ENCODE peak calls at places on chromosomes 3 and 15, in five cellular contexts. A, K, R, D and N are unnamed samples.
A peak's percentile ranks its signal among the peaks of the same experiment; 100 is the strongest.

GRCh38 chr15:96330064-96330449 is 443 bp upstream of the NR2F2 start:
- DNase-seq in A (no peak), K (no peak), R (no peak), D (no peak), N (peak; percentile 94)

GRCh38 chr15:55279746-55280351 is 9.8 kb downstream of the RAB27A start:
- DNase-seq in A (peak; percentile 28), K (no peak), R (no peak), D (peak; percentile 54), N (no peak)

GRCh38 chr15:22866066-22866465 is 27.6 kb downstream of the NIPA2 start:
- DNase-seq in A (no peak), K (no peak), R (no peak), D (no peak), N (no peak)

GRCh38 chr15:43930079-43930478 is 103.3 kb downstream of the WDR76 start:
- DNase-seq in A (no peak), K (no peak), R (no peak), D (no peak), N (peak; percentile 72)

GRCh38 chr3:168981396-168981795 is 682.1 kb downstream of the MECOM start:
- DNase-seq in A (no peak), K (no peak), R (no peak), D (no peak), N (no peak)

GRCh38 chr3:187880438-187880837 is 135.2 kb upstream of the BCL6 start:
- DNase-seq in A (no peak), K (no peak), R (no peak), D (no peak), N (no peak)

GRCh38 chr3:102354818-102355515 is 79.8 kb upstream of the ZPLD1 start:
- DNase-seq in A (no peak), K (no peak), R (no peak), D (no peak), N (peak; percentile 33)

GRCh38 chr15:52261498-52262242 is 33.9 kb downstream of the MYO5C start:
- DNase-seq in A (peak; percentile 65), K (no peak), R (peak; percentile 77), D (peak; percentile 50), N (peak; percentile 70)

GRCh38 chr3:30475038-30475808 is 131.2 kb upstream of the TGFBR2 start:
- DNase-seq in A (no peak), K (no peak), R (no peak), D (no peak), N (no peak)

GRCh38 chr3:13559751-13560540 is 11.0 kb downstream of the FBLN2 start:
- DNase-seq in A (no peak), K (no peak), R (peak; percentile 79), D (no peak), N (no peak)

GRCh38 chr15:82585072-82585471 is 44.8 kb upstream of the RPS17 start:
- DNase-seq in A (no peak), K (no peak), R (no peak), D (no peak), N (peak; percentile 25)

GRCh38 chr3:155670320-155670719 is 74.6 kb downstream of the PLCH1 start:
- DNase-seq in A (no peak), K (no peak), R (no peak), D (no peak), N (no peak)

GRCh38 chr3:105829879-105830622 is 38.8 kb downstream of the CBLB start:
- DNase-seq in A (no peak), K (no peak), R (no peak), D (peak; percentile 41), N (no peak)

GRCh38 chr3:13660042-13660874 is 111.3 kb downstream of the FBLN2 start:
- DNase-seq in A (no peak), K (no peak), R (no peak), D (no peak), N (no peak)

GRCh38 chr15:25691544-25692430 is 171.3 kb downstream of the ATP10A start:
- DNase-seq in A (no peak), K (peak; percentile 7), R (no peak), D (no peak), N (no peak)

GRCh38 chr3:129357616-129358015 is 70.8 kb downstream of the EFCAB12 start:
- DNase-seq in A (no peak), K (no peak), R (no peak), D (no peak), N (no peak)

GRCh38 chr15:38217788-38218609 is 34.6 kb upstream of the SPRED1 start:
- DNase-seq in A (no peak), K (no peak), R (no peak), D (no peak), N (no peak)

GRCh38 chr3:180617049-180617448 is 15.1 kb downstream of the TTC14 start:
- DNase-seq in A (no peak), K (no peak), R (no peak), D (no peak), N (no peak)

GRCh38 chr15:83320404-83320803 is 35.9 kb upstream of the BNC1 start:
- DNase-seq in A (no peak), K (no peak), R (no peak), D (no peak), N (no peak)

GRCh38 chr3:136078421-136079364 is 113.2 kb downstream of the PPP2R3A start:
- DNase-seq in A (no peak), K (no peak), R (no peak), D (peak; percentile 6), N (peak; percentile 56)

GRCh38 chr3:134437211-134437752 is 48.5 kb downstream of the ANAPC13 start:
- DNase-seq in A (no peak), K (no peak), R (no peak), D (no peak), N (no peak)

GRCh38 chr15:87267798-87268197 is 988.7 kb downstream of the NTRK3 start:
- DNase-seq in A (no peak), K (no peak), R (no peak), D (no peak), N (no peak)

GRCh38 chr3:13506680-13507079 is 26.6 kb downstream of the HDAC11 start:
- DNase-seq in A (no peak), K (peak; percentile 38), R (no peak), D (no peak), N (no peak)

GRCh38 chr3:188950832-188951489 is 220.8 kb upstream of the TPRG1 start:
- DNase-seq in A (peak; percentile 80), K (no peak), R (peak; percentile 97), D (no peak), N (peak; percentile 48)

GRCh38 chr3:152719264-152719663 is 115.7 kb upstream of the P2RY1 start:
- DNase-seq in A (no peak), K (no peak), R (no peak), D (no peak), N (peak; percentile 84)

GRCh38 chr15:88243895-88244787 is 12.4 kb downstream of the NTRK3 start:
- DNase-seq in A (no peak), K (no peak), R (no peak), D (no peak), N (peak; percentile 51)

GRCh38 chr3:131543714-131544113 is 40.9 kb upstream of the MRPL3 start:
- DNase-seq in A (peak; percentile 80), K (no peak), R (peak; percentile 60), D (no peak), N (peak; percentile 12)

GRCh38 chr15:99703603-99704443 is 29.4 kb downstream of the LYSMD4 start:
- DNase-seq in A (no peak), K (no peak), R (no peak), D (no peak), N (peak; percentile 86)

GRCh38 chr3:190728574-190729246 is 133.8 kb downstream of the GMNC start:
- DNase-seq in A (no peak), K (no peak), R (no peak), D (no peak), N (no peak)

GRCh38 chr3:190734490-190734889 is 128.0 kb downstream of the GMNC start:
- DNase-seq in A (no peak), K (no peak), R (no peak), D (no peak), N (no peak)

GRCh38 chr3:190737451-190737850 is 125.0 kb downstream of the GMNC start:
- DNase-seq in A (no peak), K (no peak), R (no peak), D (no peak), N (no peak)

DNA sequence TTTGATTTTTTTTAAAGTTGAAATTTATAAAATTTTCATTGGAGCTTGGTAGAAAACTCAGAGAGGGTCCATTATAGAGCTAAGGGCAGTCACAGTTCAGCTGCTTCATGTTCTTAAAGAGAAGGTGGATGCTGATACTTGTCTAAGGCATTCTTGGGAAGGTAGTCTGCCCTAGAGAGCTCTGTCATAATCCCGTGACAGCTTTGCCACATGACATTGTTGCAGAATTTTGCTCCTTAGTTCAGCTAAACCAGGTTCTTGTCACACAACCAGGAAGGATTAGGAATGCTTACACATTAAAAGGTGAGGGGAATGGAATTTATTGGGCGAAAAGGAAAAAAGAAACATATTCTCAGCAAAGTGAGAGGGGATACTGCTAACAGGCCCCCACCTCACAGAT is 130.9 kb downstream of the GMNC start:
- DNase-seq in A (no peak), K (no peak), R (no peak), D (no peak), N (no peak)
- H3K4me1 ChIP-seq in A (no peaks in the 10 kb centered on the region), K (no peaks in the 10 kb centered on the region), R (no peaks in the 10 kb centered on the region), D (no peaks in the 10 kb centered on the region), N (peaks cover 17% of the 10 kb centered on the region)

GRCh38 chr3:4492240-4493007 is 724 bp upstream of the ITPR1 start:
- DNase-seq in A (peak; percentile 51), K (peak; percentile 50), R (peak; percentile 74), D (peak; percentile 59), N (peak; percentile 56)
- H3K4me3 ChIP-seq in A (peak overlapping the region; percentile 80), K (peak overlapping the region; percentile 76), R (peak overlapping the region; percentile 85), D (peak overlapping the region; percentile 82), N (peak overlapping the region; percentile 66)

DNA sequence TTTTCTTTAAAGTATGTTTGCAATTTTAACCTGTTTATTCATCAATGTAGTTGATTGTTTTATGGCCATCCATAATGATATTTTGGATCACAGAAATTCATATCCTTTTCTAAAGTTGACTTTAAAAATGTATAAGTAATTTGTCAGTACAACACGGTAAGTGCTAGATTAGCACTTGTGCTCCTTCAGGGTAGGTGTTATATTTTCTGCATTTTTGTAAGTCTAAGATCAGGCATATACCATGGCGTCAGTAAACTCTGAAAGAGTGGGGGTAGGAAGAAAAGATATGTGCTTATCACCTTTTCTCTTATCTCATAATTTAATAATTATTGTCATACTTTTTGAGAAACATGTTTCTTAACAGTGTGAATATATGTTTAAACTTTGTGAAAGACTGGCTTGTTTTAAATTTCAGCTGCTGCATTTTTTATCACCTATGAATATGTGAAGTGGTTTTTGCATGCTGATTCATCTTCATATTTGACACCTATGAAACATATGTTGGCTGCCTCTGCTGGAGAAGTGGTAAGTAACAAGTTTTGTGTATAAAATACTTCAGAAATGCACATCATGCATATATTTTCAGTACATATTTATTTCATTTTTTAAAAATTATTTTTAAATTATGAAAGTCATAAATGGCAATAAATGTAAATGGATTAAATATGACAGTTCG is 22.1 kb downstream of the SLC25A26 start:
- DNase-seq in A (no peak), K (no peak), R (no peak), D (no peak), N (no peak)
- H3K4me1 ChIP-seq in A (no peaks in the 10 kb centered on the region), K (no peaks in the 10 kb centered on the region), R (no peaks in the 10 kb centered on the region), D (no peaks in the 10 kb centered on the region), N (no peaks in the 10 kb centered on the region)

GRCh38 chr15:59685737-59686297 is 3.3 kb downstream of the BNIP2 start:
- DNase-seq in A (no peak), K (no peak), R (no peak), D (no peak), N (no peak)
- H3K4me3 ChIP-seq in A (no peak overlapping the region), K (no peak overlapping the region), R (no peak overlapping the region), D (no peak overlapping the region), N (no peak overlapping the region)